ENCODE peak calls at places on chromosomes 3 and 15, in six cellular contexts. One of them, this sample, is unnamed.

GRCh38 chr3:94525039-94525438 is 462.2 kb downstream of the NSUN3 start:
- DNase-seq in SK-N-SH: no peak
- DNase-seq in K562: no peak
- DNase-seq in H1: no peak
- DNase-seq in GM12878: no peak
- DNase-seq in HepG2: peak
- DNase-seq in this sample: no peak

GRCh38 chr3:31004025-31004678 is 109.7 kb upstream of the GADL1 start:
- DNase-seq in GM12878: no peak
- DNase-seq in HepG2: no peak
- DNase-seq in H1: no peak
- DNase-seq in SK-N-SH: peak
- DNase-seq in K562: no peak
- DNase-seq in this sample: no peak

GRCh38 chr3:122937745-122938144 is 89.8 kb downstream of the SEMA5B start:
- DNase-seq in SK-N-SH: no peak
- DNase-seq in HepG2: no peak
- DNase-seq in H1: no peak
- DNase-seq in K562: no peak
- DNase-seq in GM12878: no peak
- DNase-seq in this sample: no peak

GRCh38 chr15:22904736-22905135 is 66.3 kb downstream of the NIPA2 start:
- DNase-seq in HepG2: no peak
- DNase-seq in SK-N-SH: no peak
- DNase-seq in H1: no peak
- DNase-seq in GM12878: no peak
- DNase-seq in K562: no peak
- DNase-seq in this sample: no peak

GRCh38 chr3:134330895-134331810 is 43.1 kb downstream of the AMOTL2 start:
- DNase-seq in SK-N-SH: no peak
- DNase-seq in GM12878: no peak
- DNase-seq in K562: no peak
- DNase-seq in HepG2: no peak
- DNase-seq in H1: no peak
- DNase-seq in this sample: no peak

GRCh38 chr3:146163584-146163983 is 2.6 kb upstream of the PLOD2 start:
- DNase-seq in H1: no peak
- DNase-seq in GM12878: no peak
- DNase-seq in K562: no peak
- DNase-seq in HepG2: no peak
- DNase-seq in SK-N-SH: no peak
- DNase-seq in this sample: no peak

GRCh38 chr15:50144342-50145120 is 25.5 kb upstream of the ATP8B4 start:
- DNase-seq in SK-N-SH: no peak
- DNase-seq in K562: no peak
- DNase-seq in H1: no peak
- DNase-seq in GM12878: no peak
- DNase-seq in HepG2: no peak
- DNase-seq in this sample: peak

GRCh38 chr3:64440498-64440897 is 215.2 kb upstream of the PRICKLE2 start:
- DNase-seq in SK-N-SH: no peak
- DNase-seq in HepG2: no peak
- DNase-seq in GM12878: no peak
- DNase-seq in K562: no peak
- DNase-seq in H1: no peak
- DNase-seq in this sample: no peak

GRCh38 chr3:72440491-72440890 is 407.8 kb downstream of the SHQ1 start:
- DNase-seq in K562: no peak
- DNase-seq in GM12878: no peak
- DNase-seq in SK-N-SH: no peak
- DNase-seq in HepG2: no peak
- DNase-seq in H1: no peak
- DNase-seq in this sample: no peak

GRCh38 chr15:72229947-72230196 is 1.1 kb downstream of the PKM start:
- DNase-seq in HepG2: no peak
- DNase-seq in H1: no peak
- DNase-seq in GM12878: no peak
- DNase-seq in K562: no peak
- DNase-seq in SK-N-SH: no peak
- DNase-seq in this sample: no peak

GRCh38 chr3:27649277-27649676 is 72.8 kb downstream of the EOMES start:
- DNase-seq in H1: no peak
- DNase-seq in HepG2: no peak
- DNase-seq in SK-N-SH: no peak
- DNase-seq in K562: no peak
- DNase-seq in GM12878: no peak
- DNase-seq in this sample: no peak
- TF ChIP-seq GABPA in H1: no peak
- TF ChIP-seq GABPA in HepG2: no peak
- TF ChIP-seq GABPA in SK-N-SH: no peak
- TF ChIP-seq GABPA in K562: no peak
- TF ChIP-seq GABPA in GM12878: no peak
- TF ChIP-seq GABPA in this sample: no peak

GRCh38 chr3:126827121-126827520 is 123.1 kb downstream of the CHCHD6 start:
- DNase-seq in HepG2: no peak
- DNase-seq in GM12878: no peak
- DNase-seq in K562: no peak
- DNase-seq in H1: no peak
- DNase-seq in SK-N-SH: no peak
- DNase-seq in this sample: no peak
- TF ChIP-seq GABPA in HepG2: no peak
- TF ChIP-seq GABPA in GM12878: no peak
- TF ChIP-seq GABPA in K562: no peak
- TF ChIP-seq GABPA in H1: no peak
- TF ChIP-seq GABPA in SK-N-SH: no peak
- TF ChIP-seq GABPA in this sample: no peak

DNA sequence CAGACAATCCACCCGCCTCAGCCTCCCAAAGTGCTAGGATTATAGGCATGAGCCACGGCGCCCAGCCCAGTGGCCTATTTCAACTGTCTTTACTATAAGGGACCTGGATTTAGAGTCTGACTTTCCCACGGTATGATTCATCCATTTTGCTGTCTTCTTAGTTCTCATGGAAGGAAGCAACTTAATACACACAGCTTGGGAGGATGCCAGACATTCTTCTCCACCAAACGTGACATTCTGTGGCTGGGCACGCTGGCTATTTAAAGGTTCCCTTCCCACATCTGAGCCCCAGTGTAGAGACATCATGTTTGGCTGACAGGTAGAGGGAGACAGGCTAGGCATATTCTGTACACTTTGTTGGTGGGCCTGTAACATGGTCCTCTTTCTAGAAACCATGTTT is 26.2 kb downstream of the FAM43A start:
- DNase-seq in GM12878: no peak
- DNase-seq in K562: no peak
- DNase-seq in H1: no peak
- DNase-seq in SK-N-SH: no peak
- DNase-seq in HepG2: peak
- DNase-seq in this sample: no peak
- TF ChIP-seq GABPA in GM12878: no peak
- TF ChIP-seq GABPA in K562: no peak
- TF ChIP-seq GABPA in H1: no peak
- TF ChIP-seq GABPA in SK-N-SH: no peak
- TF ChIP-seq GABPA in HepG2: no peak
- TF ChIP-seq GABPA in this sample: no peak

DNA sequence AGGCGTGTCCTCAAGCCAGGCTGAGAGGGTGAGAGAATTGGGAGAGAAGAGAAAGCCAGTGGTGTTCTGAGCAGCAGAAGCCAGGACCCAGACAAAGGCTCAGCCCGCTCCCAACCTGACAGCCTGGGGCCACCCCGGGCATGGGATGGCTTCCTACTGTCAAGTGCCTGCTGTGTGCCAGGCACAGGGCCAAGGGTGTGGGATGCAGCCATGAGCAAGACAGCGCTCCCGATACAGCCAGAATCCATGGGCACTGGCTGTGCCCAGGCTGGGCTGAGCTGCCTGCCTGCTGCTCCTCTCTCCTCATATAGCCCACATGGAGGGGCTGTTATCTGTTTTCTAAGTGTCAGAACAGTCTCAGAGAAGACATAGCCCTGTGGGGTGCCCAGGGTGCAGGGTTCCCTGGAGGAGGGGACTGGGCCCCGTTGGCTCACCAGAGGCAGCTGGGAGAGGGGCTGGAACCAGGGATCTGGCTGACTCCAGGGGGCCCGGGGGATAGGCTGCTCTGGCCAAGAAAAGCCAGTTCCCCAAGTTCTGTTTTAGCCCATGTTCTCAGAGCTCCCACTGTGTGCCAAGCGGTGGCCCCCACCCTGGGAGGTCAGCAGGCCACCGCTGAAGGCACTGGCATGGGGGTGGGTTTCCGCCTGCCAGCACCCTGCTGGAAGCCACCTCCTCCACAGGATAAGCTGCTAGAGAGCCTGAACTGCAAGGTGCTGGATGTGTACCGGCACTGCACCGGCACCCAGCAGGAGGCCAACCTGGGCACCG is 39.0 kb downstream of the CFAP100 start:
- DNase-seq in HepG2: no peak
- DNase-seq in SK-N-SH: no peak
- DNase-seq in H1: no peak
- DNase-seq in K562: no peak
- DNase-seq in GM12878: no peak
- DNase-seq in this sample: no peak
- TF ChIP-seq GABPA in HepG2: no peak
- TF ChIP-seq GABPA in SK-N-SH: no peak
- TF ChIP-seq GABPA in H1: no peak
- TF ChIP-seq GABPA in K562: no peak
- TF ChIP-seq GABPA in GM12878: no peak
- TF ChIP-seq GABPA in this sample: no peak

GRCh38 chr3:10524799-10525301 is 19.5 kb upstream of the ATP2B2 start:
- DNase-seq in K562: no peak
- DNase-seq in H1: no peak
- DNase-seq in HepG2: no peak
- DNase-seq in SK-N-SH: no peak
- DNase-seq in GM12878: no peak
- DNase-seq in this sample: no peak
- TF ChIP-seq GABPA in K562: no peak
- TF ChIP-seq GABPA in H1: no peak
- TF ChIP-seq GABPA in HepG2: no peak
- TF ChIP-seq GABPA in SK-N-SH: no peak
- TF ChIP-seq GABPA in GM12878: no peak
- TF ChIP-seq GABPA in this sample: no peak

This sample was measured in HL-60.